ENCODE peak calls at places on chromosomes 2 and 18, in five cellular contexts. N is HepG2, A is A549, Z is K562, Q is SK-N-SH. E is an unnamed sample.

GRCh38 chr2:131520526-131520925 is 7.2 kb upstream of the CCDC74A start:
- DNase-seq in N (no peak), A (no peak), Z (no peak), Q (no peak), E (no peak)

GRCh38 chr2:9205963-9206948 is at the start of gene ASAP2:
- DNase-seq in N (peak; percentile 59), A (peak; percentile 76), Z (peak; percentile 96), Q (peak; percentile 99), E (no peak)

GRCh38 chr2:187912956-187913355 is 358.7 kb upstream of the TFPI start:
- DNase-seq in N (no peak), A (no peak), Z (no peak), Q (no peak), E (no peak)

GRCh38 chr2:86037141-86037794 is 68.4 kb downstream of the POLR1A start:
- DNase-seq in N (no peak), A (no peak), Z (no peak), Q (no peak), E (no peak)

GRCh38 chr2:30209227-30209626 is 22.1 kb upstream of the LBH start:
- DNase-seq in N (no peak), A (no peak), Z (no peak), Q (no peak), E (no peak)

GRCh38 chr2:239155806-239156480 is 244.9 kb downstream of the HDAC4 start:
- DNase-seq in N (no peak), A (no peak), Z (no peak), Q (no peak), E (no peak)

GRCh38 chr2:99810241-99810640 is 320.4 kb upstream of the REV1 start:
- DNase-seq in N (no peak), A (no peak), Z (no peak), Q (no peak), E (no peak)

GRCh38 chr18:8283901-8284585 is 325.2 kb upstream of the RAB12 start:
- DNase-seq in N (peak; percentile 78), A (no peak), Z (no peak), Q (no peak), E (no peak)

GRCh38 chr2:172252154-172252553 is 149.5 kb upstream of the DLX2 start:
- DNase-seq in N (no peak), A (no peak), Z (no peak), Q (no peak), E (no peak)

GRCh38 chr2:37244017-37244416 is 12.6 kb downstream of the NDUFAF7 start:
- DNase-seq in N (no peak), A (no peak), Z (no peak), Q (no peak), E (no peak)

GRCh38 chr2:108271691-108272253 is 16.9 kb upstream of the SULT1C2 start:
- DNase-seq in N (peak; percentile 81), A (peak; percentile 86), Z (peak; percentile 27), Q (no peak), E (no peak)

GRCh38 chr2:118557791-118558190 is 289.7 kb downstream of the EN1 start:
- DNase-seq in N (no peak), A (no peak), Z (no peak), Q (no peak), E (no peak)

GRCh38 chr18:69567813-69568488 is 167.3 kb downstream of the DOK6 start:
- DNase-seq in N (peak; percentile 63), A (peak; percentile 16), Z (no peak), Q (no peak), E (no peak)

GRCh38 chr18:27298215-27298804 is 113.2 kb upstream of the CHST9 start:
- DNase-seq in N (peak; percentile 13), A (peak; percentile 5), Z (no peak), Q (no peak), E (no peak)

GRCh38 chr2:239392688-239393400 is 8.0 kb downstream of the HDAC4 start:
- DNase-seq in N (no peak), A (no peak), Z (no peak), Q (peak; percentile 28), E (no peak)

GRCh38 chr18:22470511-22471181 is 52.9 kb upstream of the CTAGE1 start:
- DNase-seq in N (no peak), A (peak; percentile 24), Z (no peak), Q (no peak), E (no peak)

GRCh38 chr2:238861766-238862315 is 14.0 kb downstream of the TWIST2 start:
- DNase-seq in N (no peak), A (no peak), Z (no peak), Q (no peak), E (no peak)

GRCh38 chr2:191835539-191836350 is 11.1 kb downstream of the CAVIN2 start:
- DNase-seq in N (no peak), A (no peak), Z (peak; percentile 70), Q (no peak), E (no peak)

GRCh38 chr2:42268528-42269151 is 92.4 kb downstream of the COX7A2L start:
- DNase-seq in N (no peak), A (no peak), Z (no peak), Q (no peak), E (no peak)

GRCh38 chr2:217755027-217755756 is 247.6 kb downstream of the TNS1 start:
- DNase-seq in N (no peak), A (no peak), Z (no peak), Q (no peak), E (no peak)

GRCh38 chr2:54808642-54809041 is 85.2 kb downstream of the EML6 start:
- DNase-seq in N (no peak), A (no peak), Z (no peak), Q (no peak), E (no peak)

GRCh38 chr2:217837001-217837491 is 165.7 kb downstream of the TNS1 start:
- DNase-seq in N (peak; percentile 17), A (peak; percentile 23), Z (peak; percentile 22), Q (peak; percentile 58), E (peak; percentile 42)

GRCh38 chr2:25851740-25852503 is 26.4 kb downstream of the ASXL2 start:
- DNase-seq in N (peak; percentile 86), A (peak; percentile 87), Z (peak; percentile 51), Q (peak; percentile 63), E (peak; percentile 41)

GRCh38 chr18:76571689-76572088 is 76.6 kb upstream of the ZNF516 start:
- DNase-seq in N (no peak), A (no peak), Z (no peak), Q (no peak), E (no peak)

GRCh38 chr2:3200420-3200939 is 177.1 kb downstream of the EIPR1 start:
- DNase-seq in N (no peak), A (no peak), Z (no peak), Q (no peak), E (no peak)

GRCh38 chr2:100321181-100321880 is 970 bp downstream of the LONRF2 start:
- DNase-seq in N (no peak), A (peak; percentile 77), Z (peak; percentile 47), Q (peak; percentile 80), E (no peak)

GRCh38 chr2:63055510-63056308 is 5.1 kb downstream of the OTX1 start:
- DNase-seq in N (no peak), A (no peak), Z (no peak), Q (peak; percentile 71), E (no peak)

DNA sequence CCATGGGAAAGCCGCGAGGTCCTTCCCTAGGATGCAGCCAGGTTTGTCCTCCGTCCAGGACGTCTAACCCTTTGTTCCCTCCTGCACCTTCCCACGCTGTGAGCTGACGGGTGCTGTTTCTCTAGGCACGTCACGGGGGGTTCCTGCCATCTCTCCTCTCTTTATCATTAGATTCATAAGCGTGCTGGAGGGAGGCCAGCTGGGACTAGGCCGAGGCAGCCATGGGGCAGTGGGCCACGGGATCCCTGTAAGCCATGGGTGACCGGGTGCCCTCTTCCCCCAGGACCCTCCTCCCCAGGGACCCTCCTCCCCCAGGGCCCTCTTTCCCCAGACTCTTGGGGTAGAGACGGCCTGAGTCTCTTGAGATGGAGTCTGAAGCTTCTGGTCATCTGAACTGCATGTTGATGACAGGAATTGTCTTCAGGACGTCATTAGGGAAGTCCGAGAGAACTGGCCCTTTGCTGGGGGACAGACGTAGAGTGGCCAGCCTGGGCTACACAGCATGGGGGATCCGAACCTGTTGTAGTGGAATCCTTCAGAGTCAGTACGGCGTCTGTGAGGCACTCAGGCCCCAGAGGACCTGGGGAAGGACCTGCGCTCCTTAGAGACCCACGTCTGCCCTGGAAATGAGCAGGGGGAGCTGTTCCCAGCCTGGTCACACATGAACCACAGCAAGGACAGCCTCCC is 108.1 kb downstream of the TPO start:
- DNase-seq in N (no peak), A (no peak), Z (no peak), Q (no peak), E (no peak)
- TF ChIP-seq REST in N (no peak), A (no peak), Z (no peak), Q (no peak), E (no peak)

DNA sequence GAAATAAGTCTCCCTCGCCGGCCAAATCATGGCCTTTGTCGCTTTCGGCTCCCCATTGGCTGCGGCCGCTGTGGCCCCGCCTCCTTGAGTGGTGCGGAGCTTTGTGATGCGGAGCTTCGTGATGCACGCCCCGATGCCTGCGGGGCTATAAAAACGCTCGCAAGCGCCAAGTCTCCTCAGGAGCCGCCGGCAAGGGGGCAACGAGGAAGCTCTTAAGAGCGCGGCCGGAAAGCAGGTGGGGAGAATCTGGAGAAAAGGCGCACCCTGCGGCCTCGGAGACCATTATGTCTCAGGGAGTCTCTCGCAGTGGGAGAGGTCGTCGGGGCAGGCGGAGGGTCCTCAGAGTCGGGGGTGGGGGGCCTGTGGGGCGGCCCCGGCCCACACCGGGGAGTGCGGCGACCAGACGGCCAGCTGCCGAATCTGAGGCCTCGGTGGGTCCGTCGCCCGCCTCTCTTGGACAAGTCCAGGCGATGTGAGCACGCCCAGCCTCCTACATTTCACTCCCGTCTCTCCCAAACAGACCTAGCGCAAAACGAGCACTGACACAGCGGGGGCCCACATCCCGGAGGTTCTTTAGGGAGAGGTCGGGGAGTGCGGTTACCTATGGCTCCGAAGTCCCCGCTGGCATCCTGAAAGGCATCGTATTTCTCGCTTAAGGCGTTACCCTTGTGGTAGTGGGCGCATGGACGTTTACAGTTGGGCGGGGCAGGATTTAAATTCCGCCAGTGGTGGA is at the start of gene CABYR:
- DNase-seq in N (peak; percentile 9), A (peak; percentile 91), Z (no peak), Q (peak; percentile 88), E (no peak)
- TF ChIP-seq REST in N (no peak), A (peak; percentile 27), Z (no peak), Q (no peak), E (no peak)

GRCh38 chr2:10331702-10332401 is 29.1 kb downstream of the HPCAL1 start:
- DNase-seq in N (no peak), A (no peak), Z (no peak), Q (no peak), E (no peak)
- TF ChIP-seq REST in N (no peak), A (no peak), Z (no peak), Q (no peak), E (no peak)

GRCh38 chr2:154425999-154426398 is 272.5 kb upstream of the KCNJ3 start:
- DNase-seq in N (no peak), A (no peak), Z (no peak), Q (peak; percentile 11), E (no peak)
- TF ChIP-seq REST in N (no peak), A (no peak), Z (no peak), Q (no peak), E (no peak)

DNA sequence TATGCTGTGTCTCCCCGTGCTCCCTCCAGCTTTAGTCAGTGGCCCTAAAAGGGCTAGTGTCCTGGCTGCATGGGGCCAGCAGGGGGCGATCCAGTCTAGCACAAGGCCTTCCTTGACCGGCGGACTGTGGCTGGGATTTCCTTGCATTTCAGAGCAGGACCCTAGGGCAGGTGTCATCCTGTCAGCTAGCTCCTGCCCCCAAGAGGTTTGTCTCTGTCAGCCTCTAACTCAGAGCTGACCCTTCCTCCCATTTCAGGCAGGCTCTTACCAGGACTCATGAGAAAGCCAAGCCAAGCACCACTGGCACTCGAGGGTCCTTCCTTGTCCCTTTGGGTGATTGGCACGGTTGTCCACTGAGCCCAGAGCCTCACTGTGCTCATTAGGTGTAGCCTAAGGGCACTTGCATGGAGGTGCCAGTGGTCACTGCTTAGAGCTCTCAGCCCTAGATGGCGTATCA is 140.3 kb downstream of the RPIA start:
- DNase-seq in N (peak; percentile 47), A (peak; percentile 66), Z (peak; percentile 71), Q (peak; percentile 54), E (peak; percentile 42)
- TF ChIP-seq REST in N (no peak), A (no peak), Z (no peak), Q (no peak), E (no peak)